ENCODE peak calls at places on chromosomes 11 and 22, in eight cellular contexts. O is fibroblast of the conjunctiva; Z is ACHN; F is M059J; L is AG09319; M is stomach; W is DND-41; X is effector memory CD8-positive, alpha-beta T cell. Y is an unnamed sample.

GRCh38 chr11:75878968-75879367 is 64.0 kb downstream of the UVRAG start:
- DNase-seq in Z (no peak), O (no peak), W (no peak), F (no peak), M (no peak), L (no peak), X (no peak), Y (no peak)

GRCh38 chr22:22655452-22656108 is 11.2 kb downstream of the GGTLC2 start:
- DNase-seq in X (no peak), L (no peak), M (no peak), W (no peak), O (no peak), F (peak), Z (no peak), Y (no peak)

GRCh38 chr11:134794192-134794591 is 382.1 kb upstream of the B3GAT1 start:
- DNase-seq in F (no peak), O (no peak), L (no peak), M (no peak), W (no peak), Z (no peak), X (no peak), Y (no peak)

GRCh38 chr11:123122852-123123251 is 60.9 kb upstream of the HSPA8 start:
- DNase-seq in O (no peak), W (no peak), X (no peak), L (no peak), F (no peak), M (no peak), Z (no peak), Y (no peak)

GRCh38 chr11:125085301-125086081 is 22.4 kb downstream of the SLC37A2 start:
- DNase-seq in Z (no peak), M (no peak), L (no peak), X (no peak), O (no peak), F (no peak), W (no peak), Y (no peak)

GRCh38 chr11:45301537-45302246 is 15.6 kb upstream of the SYT13 start:
- DNase-seq in X (no peak), L (no peak), Z (no peak), W (no peak), O (no peak), F (no peak), M (no peak), Y (no peak)

GRCh38 chr11:120316880-120317688 is 8.0 kb upstream of the TLCD5 start:
- DNase-seq in M (peak), O (no peak), F (no peak), Z (no peak), W (no peak), L (no peak), X (no peak), Y (no peak)

GRCh38 chr11:257766-258493 is 20.3 kb upstream of the NLRP6 start:
- DNase-seq in O (no peak), X (no peak), Z (no peak), M (no peak), F (peak), L (no peak), W (no peak), Y (no peak)

GRCh38 chr11:69651834-69652620 is 11.1 kb downstream of the CCND1 start:
- DNase-seq in F (no peak), W (no peak), M (no peak), X (no peak), O (no peak), Z (no peak), L (no peak), Y (no peak)

GRCh38 chr11:75103380-75104026 is 6.8 kb upstream of the OR2AT4 start:
- DNase-seq in L (no peak), M (no peak), O (no peak), W (no peak), Z (no peak), X (no peak), F (peak), Y (peak)

GRCh38 chr11:121904148-121904547 is 211.9 kb downstream of the BLID start:
- DNase-seq in O (no peak), Z (no peak), M (no peak), X (no peak), L (no peak), F (no peak), W (no peak), Y (no peak)

GRCh38 chr22:35900483-35901168 is 128.0 kb downstream of the RBFOX2 start:
- DNase-seq in Z (no peak), X (no peak), M (no peak), L (no peak), F (peak), W (no peak), O (no peak), Y (no peak)

GRCh38 chr22:19986410-19987341 is 29.9 kb downstream of the ARVCF start:
- DNase-seq in L (no peak), O (peak), M (peak), Z (peak), W (no peak), F (peak), X (peak), Y (no peak)

GRCh38 chr11:132490976-132491375 is 1041.3 kb downstream of the OPCML start:
- DNase-seq in X (no peak), O (no peak), M (no peak), F (peak), Z (no peak), L (no peak), W (no peak), Y (peak)

GRCh38 chr11:36156486-36157150 is 132.6 kb downstream of the COMMD9 start:
- DNase-seq in X (no peak), O (no peak), M (no peak), L (no peak), Z (no peak), W (no peak), F (peak), Y (no peak)

GRCh38 chr11:69238562-69239319 is 55.2 kb upstream of the MYEOV start:
- DNase-seq in W (no peak), F (no peak), O (no peak), Z (no peak), L (no peak), M (peak), X (no peak), Y (no peak)

GRCh38 chr22:43183496-43184263 is 3.3 kb downstream of the TTLL12 start:
- DNase-seq in W (no peak), M (no peak), L (no peak), X (no peak), F (peak), O (no peak), Z (no peak), Y (no peak)

GRCh38 chr11:103584021-103584420 is 452.4 kb upstream of the DDI1 start:
- DNase-seq in F (no peak), M (no peak), Z (no peak), L (no peak), X (no peak), W (no peak), O (no peak), Y (no peak)

GRCh38 chr11:114219559-114220349 is 76.4 kb upstream of the NNMT start:
- DNase-seq in W (no peak), M (no peak), O (peak), L (no peak), Z (peak), X (no peak), F (peak), Y (peak)

GRCh38 chr22:44838316-44839016 is 86.1 kb downstream of the ARHGAP8 start:
- DNase-seq in W (no peak), M (no peak), L (no peak), F (no peak), Z (no peak), X (no peak), O (no peak), Y (no peak)

GRCh38 chr11:94310191-94310875 is 6.0 kb downstream of the IZUMO1R start:
- DNase-seq in L (no peak), W (no peak), O (no peak), X (no peak), F (no peak), M (no peak), Z (no peak), Y (no peak)

GRCh38 chr22:17946691-17947367 is 77.5 kb downstream of the MICAL3 start:
- DNase-seq in X (no peak), Z (no peak), W (no peak), F (no peak), L (no peak), O (no peak), M (peak), Y (no peak)

GRCh38 chr22:17103351-17103750 is 17.8 kb downstream of the TMEM121B start:
- DNase-seq in Z (no peak), O (no peak), W (no peak), F (no peak), L (no peak), X (no peak), M (no peak), Y (no peak)

GRCh38 chr11:128725630-128726461 is 32.0 kb downstream of the FLI1 start:
- DNase-seq in Z (no peak), L (peak), F (peak), X (peak), M (no peak), O (peak), W (peak), Y (no peak)

GRCh38 chr11:100753144-100753543 is 66.1 kb downstream of the ARHGAP42 start:
- DNase-seq in O (no peak), Z (no peak), L (no peak), X (no peak), F (peak), W (no peak), M (peak), Y (no peak)

GRCh38 chr22:38222797-38223119 is 21.0 kb downstream of the MAFF start:
- DNase-seq in X (no peak), O (no peak), L (no peak), Z (no peak), W (no peak), F (no peak), M (peak), Y (no peak)

GRCh38 chr11:117814204-117814765 is 10.3 kb downstream of the FXYD2 start:
- DNase-seq in Z (no peak), M (no peak), W (no peak), X (no peak), F (no peak), O (no peak), L (no peak), Y (no peak)

GRCh38 chr11:45075519-45075918 is 70.9 kb upstream of the PRDM11 start:
- DNase-seq in M (no peak), W (no peak), Z (no peak), L (no peak), F (no peak), X (no peak), O (no peak), Y (no peak)

GRCh38 chr11:62223095-62223494 is 14.6 kb downstream of the SCGB2A1 start:
- DNase-seq in M (no peak), L (no peak), W (no peak), F (no peak), X (no peak), Z (no peak), O (no peak), Y (no peak)

GRCh38 chr11:57277845-57278720 is 41.0 kb upstream of the APLNR start:
- DNase-seq in F (peak), W (peak), X (no peak), O (peak), Z (peak), M (peak), L (peak), Y (peak)

GRCh38 chr11:76702378-76703128 is 32.0 kb upstream of the LRRC32 start:
- DNase-seq in O (no peak), F (peak), W (no peak), M (no peak), L (no peak), Z (no peak), X (no peak), Y (no peak)

GRCh38 chr22:35539910-35540599 is 576 bp upstream of the RASD2 start:
- DNase-seq in X (peak), W (peak), F (peak), O (no peak), M (peak), L (no peak), Z (peak), Y (no peak)

GRCh38 chr11:118304227-118304808 is at the start of gene CD3E:
- DNase-seq in X (no peak), L (no peak), W (peak), M (no peak), O (no peak), Z (no peak), F (no peak), Y (no peak)

GRCh38 chr11:75637998-75638397 is 30.8 kb downstream of the MAP6 start:
- DNase-seq in Z (no peak), M (no peak), O (no peak), L (no peak), W (no peak), F (no peak), X (no peak), Y (no peak)

GRCh38 chr11:536841-537621 is at the start of gene LRRC56:
- DNase-seq in O (peak), F (peak), M (peak), L (peak), X (peak), W (peak), Z (no peak), Y (no peak)